ENCODE peak calls at places on chromosomes 1 and 21, in five cellular contexts. C, P, X, R and T are unnamed samples.
A peak's percentile ranks its signal among the peaks of the same experiment; 100 is the strongest.

GRCh38 chr1:42231253-42231652 is 66.7 kb upstream of the GUCA2A start:
- DNase-seq in C (no peak), P (no peak), X (no peak), R (no peak), T (no peak)

GRCh38 chr1:110174961-110175360 is 24.7 kb downstream of the SLC6A17 start:
- DNase-seq in C (no peak), P (no peak), X (no peak), R (no peak), T (no peak)

GRCh38 chr1:156675715-156676311 is 1.4 kb downstream of the NES start:
- DNase-seq in C (no peak), P (no peak), X (peak; percentile 57), R (no peak), T (peak; percentile 63)

GRCh38 chr1:235075121-235075954 is 53.3 kb downstream of the TOMM20 start:
- DNase-seq in C (no peak), P (peak; percentile 32), X (no peak), R (no peak), T (no peak)

GRCh38 chr1:213435715-213436114 is 384.7 kb downstream of the RPS6KC1 start:
- DNase-seq in C (no peak), P (no peak), X (no peak), R (no peak), T (no peak)

GRCh38 chr1:78490861-78491310 is at the start of gene PTGFR:
- DNase-seq in C (peak; percentile 68), P (no peak), X (peak; percentile 55), R (peak; percentile 44), T (peak; percentile 77)

GRCh38 chr1:164716992-164717703 is 158.2 kb downstream of the PBX1 start:
- DNase-seq in C (no peak), P (no peak), X (no peak), R (no peak), T (no peak)

GRCh38 chr1:9181176-9181906 is 52.4 kb upstream of the GPR157 start:
- DNase-seq in C (peak; percentile 89), P (no peak), X (peak; percentile 79), R (peak; percentile 93), T (peak; percentile 92)

GRCh38 chr1:168136709-168137514 is at the start of gene GPR161:
- DNase-seq in C (peak; percentile 77), P (no peak), X (peak; percentile 88), R (peak; percentile 61), T (peak; percentile 88)

GRCh38 chr1:217563179-217563578 is 67.7 kb downstream of the GPATCH2 start:
- DNase-seq in C (no peak), P (no peak), X (no peak), R (no peak), T (no peak)

GRCh38 chr1:34739613-34740012 is 15.2 kb upstream of the GJB5 start:
- DNase-seq in C (no peak), P (no peak), X (no peak), R (no peak), T (no peak)

GRCh38 chr1:54777431-54777830 is 13.1 kb upstream of the PARS2 start:
- DNase-seq in C (no peak), P (no peak), X (no peak), R (no peak), T (no peak)

GRCh38 chr1:31521761-31522555 is 54.4 kb upstream of the TINAGL1 start:
- DNase-seq in C (no peak), P (no peak), X (no peak), R (no peak), T (no peak)

GRCh38 chr1:13781907-13782633 is 82.1 kb downstream of the PRDM2 start:
- DNase-seq in C (no peak), P (no peak), X (no peak), R (no peak), T (no peak)

GRCh38 chr1:75092141-75092540 is 42.0 kb upstream of the LHX8 start:
- DNase-seq in C (peak; percentile 63), P (no peak), X (no peak), R (no peak), T (no peak)

GRCh38 chr1:222950892-222951291 is 136.1 kb downstream of the DISP1 start:
- DNase-seq in C (no peak), P (no peak), X (no peak), R (no peak), T (no peak)

GRCh38 chr1:219324629-219325367 is 151.1 kb downstream of the LYPLAL1 start:
- DNase-seq in C (no peak), P (peak; percentile 90), X (no peak), R (no peak), T (no peak)

GRCh38 chr1:110602466-110602865 is 3.7 kb downstream of the KCNA2 start:
- DNase-seq in C (no peak), P (no peak), X (no peak), R (no peak), T (no peak)

GRCh38 chr1:201015551-201016091 is 7.9 kb downstream of the KIF21B start:
- DNase-seq in C (no peak), P (no peak), X (no peak), R (no peak), T (no peak)

GRCh38 chr1:210001751-210002150 is 63.7 kb downstream of the SYT14 start:
- DNase-seq in C (no peak), P (no peak), X (no peak), R (no peak), T (no peak)

GRCh38 chr1:203388683-203389082 is 37.8 kb upstream of the FMOD start:
- DNase-seq in C (no peak), P (no peak), X (no peak), R (no peak), T (no peak)

GRCh38 chr1:227815468-227816409 is at the start of gene PRSS38:
- DNase-seq in C (no peak), P (no peak), X (no peak), R (no peak), T (no peak)

GRCh38 chr1:20366766-20367602 is 76.3 kb downstream of the VWA5B1 start:
- DNase-seq in C (peak; percentile 81), P (peak; percentile 27), X (peak; percentile 53), R (peak; percentile 69), T (peak; percentile 58)

GRCh38 chr1:1283821-1284220 is 3.6 kb downstream of the SCNN1D start:
- DNase-seq in C (peak; percentile 29), P (no peak), X (no peak), R (no peak), T (no peak)

GRCh38 chr1:161091093-161091492 is 1.7 kb upstream of the NECTIN4 start:
- DNase-seq in C (no peak), P (no peak), X (no peak), R (no peak), T (no peak)

GRCh38 chr1:22331618-22332017 is 120.0 kb upstream of the ZBTB40 start:
- DNase-seq in C (no peak), P (no peak), X (no peak), R (no peak), T (no peak)

GRCh38 chr1:114298059-114298458 is 144.4 kb upstream of the SYT6 start:
- DNase-seq in C (no peak), P (no peak), X (no peak), R (no peak), T (no peak)

GRCh38 chr1:231940116-231940515 is 313.5 kb downstream of the DISC1 start:
- DNase-seq in C (no peak), P (no peak), X (no peak), R (no peak), T (no peak)

GRCh38 chr1:53783056-53783455 is 44.1 kb upstream of the GLIS1 start:
- DNase-seq in C (no peak), P (no peak), X (no peak), R (no peak), T (no peak)

GRCh38 chr1:61076728-61077675 is 5.4 kb upstream of the NFIA start:
- DNase-seq in C (peak; percentile 95), P (no peak), X (peak; percentile 96), R (peak; percentile 80), T (peak; percentile 84)

GRCh38 chr21:27268290-27268689 is 301.4 kb upstream of the ADAMTS5 start:
- DNase-seq in C (no peak), P (no peak), X (no peak), R (no peak), T (no peak)

GRCh38 chr1:94801919-94802546 is 18.1 kb upstream of the SLC44A3 start:
- DNase-seq in C (peak; percentile 46), P (peak; percentile 76), X (peak; percentile 70), R (no peak), T (peak; percentile 35)

GRCh38 chr1:11800391-11800755 is 5.4 kb downstream of the MTHFR start:
- DNase-seq in C (no peak), P (no peak), X (no peak), R (no peak), T (no peak)

GRCh38 chr1:59077739-59078503 is 219.0 kb upstream of the FGGY start:
- DNase-seq in C (peak; percentile 43), P (no peak), X (peak; percentile 54), R (no peak), T (no peak)

GRCh38 chr1:59075021-59075420 is 221.9 kb upstream of the FGGY start:
- DNase-seq in C (no peak), P (no peak), X (no peak), R (no peak), T (no peak)

GRCh38 chr1:59078866-59079265 is 218.0 kb upstream of the FGGY start:
- DNase-seq in C (no peak), P (no peak), X (no peak), R (no peak), T (no peak)

GRCh38 chr1:59074574-59074973 is 222.3 kb upstream of the FGGY start:
- DNase-seq in C (no peak), P (no peak), X (no peak), R (no peak), T (no peak)

DNA sequence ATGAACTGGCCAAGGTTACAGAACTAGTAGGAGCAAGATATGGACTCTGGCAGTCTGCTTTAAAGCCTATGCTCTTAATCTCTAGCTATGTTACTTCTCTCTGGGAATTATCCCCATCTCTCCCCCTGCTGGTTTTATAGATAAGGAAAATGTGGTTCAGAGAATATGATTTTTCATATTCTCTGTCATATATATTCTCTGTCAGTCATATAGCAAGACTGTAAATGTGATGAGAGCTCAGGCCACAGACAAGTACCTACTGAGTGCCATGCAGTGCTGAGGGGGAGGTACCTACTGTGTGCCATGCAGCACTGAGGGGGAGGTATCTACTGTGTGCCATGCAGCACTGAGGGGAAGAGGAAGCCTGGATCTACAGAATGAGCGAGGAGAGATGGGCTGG is 220.3 kb upstream of the FGGY start:
- DNase-seq in C (no peak), P (no peak), X (no peak), R (no peak), T (no peak)
- TF ChIP-seq CTCF in C (no peak), P (peak; percentile 28), X (peak; percentile 29), R (no peak), T (no peak)

GRCh38 chr1:63454269-63454668 is 68.8 kb downstream of the ITGB3BP start:
- DNase-seq in C (no peak), P (peak; percentile 12), X (no peak), R (no peak), T (no peak)
- TF ChIP-seq CTCF in C (no peak), P (peak; percentile 35), X (peak; percentile 35), R (no peak), T (peak; percentile 2)

GRCh38 chr1:25692560-25692959 is 76.0 kb downstream of the MAN1C1 start:
- DNase-seq in C (peak; percentile 74), P (no peak), X (peak; percentile 46), R (peak; percentile 60), T (peak; percentile 62)
- TF ChIP-seq CTCF in C (peak; percentile 28), P (peak; percentile 50), X (peak; percentile 48), R (peak; percentile 51), T (peak; percentile 61)

DNA sequence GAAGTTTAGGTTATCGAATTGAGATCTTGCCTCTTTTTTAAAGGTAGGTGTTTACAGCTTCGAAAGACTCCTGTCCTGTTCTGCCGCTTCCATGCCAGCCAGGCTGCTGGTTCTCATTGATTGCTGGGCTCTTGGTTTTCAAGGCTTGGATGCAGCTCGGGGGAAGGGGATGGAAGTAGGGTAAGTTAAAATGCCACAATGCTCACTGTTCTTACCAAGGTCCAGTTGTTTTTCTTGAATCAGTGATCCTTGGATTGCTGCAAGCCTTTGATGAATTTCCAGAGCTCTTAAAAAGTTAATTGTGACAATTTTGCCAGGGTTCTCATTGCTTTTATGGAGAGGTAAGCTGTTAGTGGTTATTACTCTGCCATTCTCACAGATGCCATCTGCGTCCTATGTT is 74.9 kb downstream of the PCBP3 start:
- DNase-seq in C (no peak), P (no peak), X (no peak), R (no peak), T (no peak)
- TF ChIP-seq CTCF in C (no peak), P (no peak), X (no peak), R (no peak), T (no peak)